ENCODE peak calls at places on chromosomes 13 and 19, in eight cellular contexts. U is omental fat pad, J is WERI-Rb-1, A is left lung, W is NCI-H446 treated with DMSO at 0.1 percent for 48 hours, S is A549, C is AG08396, T is heart left ventricle. G is an unnamed sample.

GRCh38 chr13:32323912-32324311 is 8.6 kb downstream of the BRCA2 start:
- DNase-seq in U (no peak), J (no peak), A (no peak), W (no peak), S (no peak), C (peak; percentile 69), T (no peak), G (peak; percentile 46)

GRCh38 chr19:311813-312261 is 20.6 kb upstream of the PLPP2 start:
- DNase-seq in U (no peak), J (no peak), A (peak; percentile 67), W (no peak), S (no peak), C (no peak), T (peak; percentile 75), G (no peak)

GRCh38 chr13:29260684-29261083 is 334.8 kb downstream of the SLC7A1 start:
- DNase-seq in U (no peak), J (no peak), A (no peak), W (no peak), S (no peak), C (no peak), T (no peak), G (no peak)

GRCh38 chr19:43464089-43464775 is 1.2 kb downstream of the LYPD3 start:
- DNase-seq in U (peak; percentile 67), J (peak; percentile 67), A (peak; percentile 90), W (no peak), S (no peak), C (no peak), T (no peak), G (no peak)

GRCh38 chr13:43787518-43787891 is 733 bp upstream of the ENOX1 start:
- DNase-seq in U (no peak), J (no peak), A (no peak), W (no peak), S (no peak), C (no peak), T (no peak), G (no peak)

GRCh38 chr19:35000647-35001501 is 751 bp downstream of the GRAMD1A start:
- DNase-seq in U (no peak), J (no peak), A (peak; percentile 86), W (no peak), S (peak; percentile 79), C (peak; percentile 68), T (peak; percentile 55), G (peak; percentile 46)

GRCh38 chr19:3157096-3157845 is 21.3 kb upstream of the S1PR4 start:
- DNase-seq in U (no peak), J (no peak), A (no peak), W (no peak), S (no peak), C (no peak), T (no peak), G (no peak)

GRCh38 chr13:43251967-43252366 is 228.6 kb downstream of the DNAJC15 start:
- DNase-seq in U (no peak), J (no peak), A (no peak), W (no peak), S (no peak), C (no peak), T (no peak), G (no peak)

GRCh38 chr13:52461265-52461664 is 6.0 kb downstream of the CKAP2 start:
- DNase-seq in U (no peak), J (no peak), A (no peak), W (no peak), S (no peak), C (no peak), T (no peak), G (no peak)

GRCh38 chr19:2053601-2054389 is 2.8 kb upstream of the MKNK2 start:
- DNase-seq in U (no peak), J (no peak), A (peak; percentile 81), W (no peak), S (no peak), C (no peak), T (peak; percentile 89), G (no peak)

GRCh38 chr13:47678201-47678963 is 322.7 kb downstream of the SUCLA2 start:
- DNase-seq in U (no peak), J (no peak), A (no peak), W (no peak), S (no peak), C (no peak), T (no peak), G (no peak)

GRCh38 chr13:43196171-43196611 is 172.8 kb downstream of the DNAJC15 start:
- DNase-seq in U (no peak), J (peak; percentile 13), A (no peak), W (peak; percentile 92), S (no peak), C (peak; percentile 9), T (peak; percentile 61), G (no peak)

GRCh38 chr19:16862826-16863405 is 25.9 kb upstream of the F2RL3 start:
- DNase-seq in U (no peak), J (no peak), A (peak; percentile 47), W (no peak), S (no peak), C (no peak), T (no peak), G (no peak)

GRCh38 chr13:30552567-30552966 is 65.2 kb upstream of the USPL1 start:
- DNase-seq in U (no peak), J (no peak), A (no peak), W (no peak), S (no peak), C (no peak), T (no peak), G (no peak)

GRCh38 chr19:38734426-38735256 is 9.6 kb downstream of the CAPN12 start:
- DNase-seq in U (no peak), J (no peak), A (no peak), W (no peak), S (peak; percentile 65), C (peak; percentile 45), T (peak; percentile 31), G (no peak)

GRCh38 chr13:80239571-80240255 is 101.2 kb downstream of the SPRY2 start:
- DNase-seq in U (no peak), J (no peak), A (no peak), W (no peak), S (no peak), C (no peak), T (no peak), G (no peak)

GRCh38 chr13:33644607-33645543 is 173.1 kb upstream of the RFC3 start:
- DNase-seq in U (no peak), J (no peak), A (no peak), W (no peak), S (no peak), C (no peak), T (no peak), G (no peak)

GRCh38 chr13:20442370-20442769 is 83.3 kb downstream of the CRYL1 start:
- DNase-seq in U (no peak), J (no peak), A (no peak), W (no peak), S (no peak), C (no peak), T (no peak), G (no peak)

GRCh38 chr19:33438016-33438671 is 64.6 kb downstream of the CEBPG start:
- DNase-seq in U (no peak), J (no peak), A (peak; percentile 34), W (no peak), S (no peak), C (no peak), T (peak; percentile 9), G (no peak)

GRCh38 chr13:104014803-104015645 is 948.8 kb upstream of the SLC10A2 start:
- DNase-seq in U (no peak), J (no peak), A (no peak), W (no peak), S (no peak), C (no peak), T (no peak), G (peak; percentile 82)

GRCh38 chr13:113238542-113238941 is 29.1 kb downstream of the CUL4A start:
- DNase-seq in U (no peak), J (no peak), A (no peak), W (no peak), S (no peak), C (no peak), T (no peak), G (no peak)

GRCh38 chr19:13866463-13867046 is 10.4 kb upstream of the NANOS3 start:
- DNase-seq in U (no peak), J (no peak), A (no peak), W (no peak), S (no peak), C (no peak), T (no peak), G (no peak)

GRCh38 chr13:67742478-67742877 is 512.3 kb upstream of the PCDH9 start:
- DNase-seq in U (no peak), J (no peak), A (no peak), W (no peak), S (no peak), C (no peak), T (no peak), G (no peak)

GRCh38 chr13:60759499-60759898 is 362.5 kb downstream of the TDRD3 start:
- DNase-seq in U (no peak), J (no peak), A (no peak), W (no peak), S (peak; percentile 3), C (no peak), T (no peak), G (peak; percentile 91)

GRCh38 chr13:100045355-100045754 is 43.5 kb upstream of the PCCA start:
- DNase-seq in U (no peak), J (peak; percentile 81), A (no peak), W (no peak), S (no peak), C (no peak), T (no peak), G (no peak)

GRCh38 chr19:16524991-16525734 is 17.1 kb downstream of the CHERP start:
- DNase-seq in U (no peak), J (no peak), A (peak; percentile 84), W (no peak), S (no peak), C (no peak), T (no peak), G (no peak)

GRCh38 chr19:45640849-45641273 is 1.7 kb upstream of the EML2 start:
- DNase-seq in U (no peak), J (no peak), A (no peak), W (no peak), S (no peak), C (no peak), T (no peak), G (no peak)

GRCh38 chr19:35346193-35347052 is 1.3 kb upstream of the FFAR1 start:
- DNase-seq in U (peak; percentile 24), J (no peak), A (peak; percentile 86), W (no peak), S (no peak), C (no peak), T (no peak), G (no peak)

GRCh38 chr13:28492527-28493367 is 2.2 kb downstream of the FLT1 start:
- DNase-seq in U (no peak), J (no peak), A (no peak), W (no peak), S (no peak), C (no peak), T (no peak), G (no peak)

GRCh38 chr19:23778566-23778965 is 19.9 kb upstream of the ZNF681 start:
- DNase-seq in U (no peak), J (no peak), A (no peak), W (no peak), S (no peak), C (no peak), T (no peak), G (no peak)

GRCh38 chr13:27130223-27131015 is 41.2 kb downstream of the USP12 start:
- DNase-seq in U (no peak), J (no peak), A (no peak), W (no peak), S (no peak), C (no peak), T (no peak), G (no peak)

GRCh38 chr19:45591004-45591637 is 6.5 kb upstream of the OPA3 start:
- DNase-seq in U (no peak), J (peak; percentile 58), A (peak; percentile 87), W (no peak), S (peak; percentile 85), C (peak; percentile 46), T (no peak), G (peak; percentile 19)

GRCh38 chr13:23960566-23961156 is 63.4 kb upstream of the C1QTNF9B start:
- DNase-seq in U (no peak), J (peak; percentile 75), A (no peak), W (no peak), S (peak; percentile 39), C (no peak), T (no peak), G (no peak)